ENCODE peak calls at places on chromosomes 2 and 18, in five cellular contexts. K is heart right ventricle, Z is psoas muscle, J is RWPE2, H is stomach. T is an unnamed sample. For H3K4me1, the result is how much of the 10 kb centered on the place peaks cover.

GRCh38 chr2:232761301-232761907 is 15.0 kb downstream of the KCNJ13 start:
- DNase-seq in K (no peak), Z (no peak), J (no peak), H (peak), T (peak)

GRCh38 chr2:104889261-104890091 is 35.6 kb downstream of the POU3F3 start:
- DNase-seq in K (no peak), Z (no peak), J (no peak), H (no peak), T (no peak)

GRCh38 chr2:214542866-214543265 is 132.0 kb downstream of the VWC2L start:
- DNase-seq in K (no peak), Z (no peak), J (no peak), H (no peak), T (peak)

GRCh38 chr2:112661656-112662305 is 16.0 kb downstream of the SLC20A1 start:
- DNase-seq in K (no peak), Z (no peak), J (no peak), H (no peak), T (no peak)

GRCh38 chr2:195686564-195686963 is 29.5 kb downstream of the SLC39A10 start:
- DNase-seq in K (no peak), Z (no peak), J (no peak), H (no peak), T (no peak)

GRCh38 chr18:63148449-63149199 is 170.9 kb downstream of the BCL2 start:
- DNase-seq in K (no peak), Z (peak), J (no peak), H (no peak), T (peak)

GRCh38 chr18:2914185-2914584 is 67.4 kb downstream of the EMILIN2 start:
- DNase-seq in K (peak), Z (peak), J (no peak), H (no peak), T (no peak)

GRCh38 chr2:16051841-16052564 is 111.7 kb downstream of the MYCN start:
- DNase-seq in K (no peak), Z (no peak), J (no peak), H (no peak), T (no peak)

GRCh38 chr18:1018211-1018651 is 113.6 kb downstream of the ADCYAP1 start:
- DNase-seq in K (no peak), Z (no peak), J (no peak), H (no peak), T (peak)

GRCh38 chr2:232039086-232039485 is 77.6 kb downstream of the DIS3L2 start:
- DNase-seq in K (no peak), Z (no peak), J (no peak), H (no peak), T (no peak)

GRCh38 chr18:1062592-1062991 is 157.9 kb downstream of the ADCYAP1 start:
- DNase-seq in K (no peak), Z (no peak), J (no peak), H (no peak), T (no peak)

GRCh38 chr2:131366643-131367042 is 2.7 kb upstream of the RAB6D start:
- DNase-seq in K (no peak), Z (no peak), J (no peak), H (no peak), T (no peak)

GRCh38 chr18:6741290-6741689 is 11.8 kb downstream of the ARHGAP28 start:
- DNase-seq in K (no peak), Z (peak), J (no peak), H (no peak), T (peak)

GRCh38 chr18:3015203-3015590 is 2.3 kb upstream of the LPIN2 start:
- DNase-seq in K (no peak), Z (no peak), J (no peak), H (no peak), T (peak)

GRCh38 chr18:58242435-58242834 is 198.4 kb downstream of the NEDD4L start:
- DNase-seq in K (no peak), Z (no peak), J (no peak), H (no peak), T (no peak)

GRCh38 chr2:233022561-233022960 is 9.5 kb upstream of the NGEF start:
- DNase-seq in K (no peak), Z (no peak), J (no peak), H (no peak), T (no peak)

GRCh38 chr2:110104025-110104771 is 11.4 kb downstream of the MALL start:
- DNase-seq in K (no peak), Z (no peak), J (no peak), H (no peak), T (no peak)

GRCh38 chr2:98346259-98347236 is at the start of gene CNGA3:
- DNase-seq in K (no peak), Z (peak), J (no peak), H (no peak), T (peak)

GRCh38 chr2:168782271-168782670 is 20.2 kb upstream of the NOSTRIN start:
- DNase-seq in K (no peak), Z (no peak), J (no peak), H (no peak), T (no peak)

GRCh38 chr18:79378416-79379250 is 17.1 kb upstream of the NFATC1 start:
- DNase-seq in K (peak), Z (peak), J (no peak), H (peak), T (peak)

GRCh38 chr18:68611301-68611700 is 103.6 kb downstream of the TMX3 start:
- DNase-seq in K (no peak), Z (no peak), J (no peak), H (no peak), T (no peak)

GRCh38 chr2:53568463-53568862 is 199.1 kb upstream of the CHAC2 start:
- DNase-seq in K (no peak), Z (no peak), J (no peak), H (no peak), T (peak)

GRCh38 chr2:105593221-105593967 is 151.3 kb upstream of the NCK2 start:
- DNase-seq in K (no peak), Z (no peak), J (no peak), H (no peak), T (no peak)

GRCh38 chr2:160751021-160751420 is 257.4 kb upstream of the RBMS1 start:
- DNase-seq in K (no peak), Z (no peak), J (no peak), H (no peak), T (no peak)

GRCh38 chr2:111202266-111203040 is 81.7 kb downstream of the BCL2L11 start:
- DNase-seq in K (no peak), Z (no peak), J (no peak), H (no peak), T (peak)

GRCh38 chr2:83104202-83104601 is 1354.9 kb downstream of the SUCLG1 start:
- DNase-seq in K (no peak), Z (no peak), J (no peak), H (no peak), T (no peak)

GRCh38 chr2:233845301-233846060 is 8.9 kb downstream of the HJURP start:
- DNase-seq in K (no peak), Z (no peak), J (no peak), H (no peak), T (no peak)

GRCh38 chr2:174608866-174609214 is 11.2 kb upstream of the WIPF1 start:
- DNase-seq in K (no peak), Z (no peak), J (no peak), H (no peak), T (no peak)

GRCh38 chr2:27920148-27920885 is 29.8 kb downstream of the BABAM2 start:
- DNase-seq in K (no peak), Z (no peak), J (no peak), H (no peak), T (no peak)

GRCh38 chr2:217919781-217920351 is 82.9 kb downstream of the TNS1 start:
- DNase-seq in K (no peak), Z (peak), J (no peak), H (no peak), T (peak)

GRCh38 chr2:147511491-147511948 is 333.3 kb upstream of the ACVR2A start:
- DNase-seq in K (peak), Z (peak), J (no peak), H (no peak), T (peak)

GRCh38 chr2:128808462-128809255 is 490.0 kb upstream of the HS6ST1 start:
- DNase-seq in K (no peak), Z (peak), J (peak), H (no peak), T (peak)

GRCh38 chr18:59823611-59824195 is 76.1 kb upstream of the PMAIP1 start:
- DNase-seq in K (no peak), Z (peak), J (no peak), H (peak), T (peak)

GRCh38 chr2:241351640-241352031 is 4.4 kb upstream of the FARP2 start:
- DNase-seq in K (no peak), Z (no peak), J (no peak), H (no peak), T (no peak)

GRCh38 chr2:47232738-47233415 is 77.8 kb upstream of the STPG4 start:
- DNase-seq in K (no peak), Z (no peak), J (no peak), H (no peak), T (no peak)

GRCh38 chr18:22467760-22468553 is 50.2 kb upstream of the CTAGE1 start:
- DNase-seq in K (no peak), Z (peak), J (peak), H (no peak), T (peak)

GRCh38 chr2:135743860-135744259 is 2.2 kb downstream of the UBXN4 start:
- DNase-seq in K (no peak), Z (no peak), J (no peak), H (no peak), T (peak)

GRCh38 chr2:192218347-192218746 is 23.6 kb upstream of the TMEFF2 start:
- DNase-seq in K (no peak), Z (no peak), J (no peak), H (no peak), T (no peak)

DNA sequence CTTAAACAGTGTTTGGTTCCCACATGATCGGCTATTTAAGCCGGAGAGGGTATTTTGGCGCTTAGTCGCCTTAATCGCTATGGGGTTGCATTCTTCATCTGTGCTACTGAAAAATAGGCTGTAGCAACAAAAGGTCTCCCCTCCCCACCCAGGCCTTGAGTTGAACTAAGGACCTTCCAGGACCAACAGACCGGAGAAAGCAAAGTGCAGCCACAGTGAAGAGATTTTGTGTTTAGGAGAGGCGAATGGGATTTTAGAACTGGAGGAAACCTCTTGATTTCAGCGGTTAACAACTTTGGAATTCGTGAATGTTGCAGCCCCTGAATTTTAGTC is 1.4 kb downstream of the ITGA6 start:
- DNase-seq in K (no peak), Z (no peak), J (no peak), H (no peak), T (no peak)
- H3K4me1 ChIP-seq in K (under half), Z (under half), J (under half), H (half or more), T (under half)

GRCh38 chr18:70368903-70369302 is 80.1 kb downstream of the SOCS6 start:
- DNase-seq in K (no peak), Z (no peak), J (no peak), H (no peak), T (no peak)
- H3K4me1 ChIP-seq in K (under half), Z (under half), J (under half), H (under half), T (under half)

DNA sequence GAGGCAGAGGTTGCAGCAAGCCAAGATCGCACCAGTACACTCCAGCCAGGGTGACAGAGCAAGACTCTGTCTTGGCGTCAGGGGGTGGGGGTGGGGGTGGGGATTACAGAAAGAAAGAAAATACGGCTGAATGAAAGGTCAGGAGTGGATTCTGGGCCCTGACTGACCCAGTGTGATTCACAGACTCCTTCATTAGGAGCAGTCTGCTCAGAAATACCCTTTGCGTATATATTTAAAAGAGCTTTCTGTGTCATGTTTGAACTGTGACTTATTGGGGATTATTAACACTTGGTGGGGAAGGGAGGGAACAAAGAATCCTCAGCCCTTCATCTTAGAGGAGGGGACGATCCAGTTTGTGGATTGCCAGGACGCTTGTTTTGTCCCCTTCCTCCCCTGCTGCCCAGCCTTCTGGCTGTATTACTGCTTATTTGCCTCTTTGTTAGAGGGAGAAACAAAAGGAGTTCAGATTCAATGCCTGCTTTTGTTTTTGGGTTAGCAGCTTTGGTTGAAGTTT is 118.2 kb downstream of the FMNL2 start:
- DNase-seq in K (no peak), Z (no peak), J (no peak), H (no peak), T (no peak)
- H3K4me1 ChIP-seq in K (under half), Z (under half), J (under half), H (under half), T (under half)

GRCh38 chr18:36312806-36313395 is 15.4 kb downstream of the FHOD3 start:
- DNase-seq in K (no peak), Z (peak), J (no peak), H (no peak), T (peak)
- H3K4me1 ChIP-seq in K (under half), Z (under half), J (half or more), H (under half), T (half or more)

GRCh38 chr2:230326453-230327417 is at the start of gene SP140L:
- DNase-seq in K (peak), Z (peak), J (peak), H (peak), T (peak)

GRCh38 chr2:230330206-230330605 is 3.2 kb downstream of the SP140L start:
- DNase-seq in K (no peak), Z (no peak), J (no peak), H (no peak), T (no peak)

GRCh38 chr2:230325316-230326243 is 1.4 kb upstream of the SP140L start:
- DNase-seq in K (no peak), Z (no peak), J (no peak), H (no peak), T (no peak)

GRCh38 chr2:230327418-230328154 is 593 bp downstream of the SP140L start:
- DNase-seq in K (no peak), Z (no peak), J (no peak), H (no peak), T (peak)

GRCh38 chr2:230328155-230328458 is 1.1 kb downstream of the SP140L start:
- DNase-seq in K (no peak), Z (no peak), J (no peak), H (no peak), T (no peak)
- H3K4me1 ChIP-seq in K (under half), Z (under half), J (under half), H (under half), T (under half)

GRCh38 chr2:134406311-134406710 is 152.4 kb downstream of the MGAT5 start:
- DNase-seq in K (no peak), Z (no peak), J (peak), H (peak), T (no peak)
- H3K4me1 ChIP-seq in K (half or more), Z (under half), J (under half), H (under half), T (half or more)

GRCh38 chr2:226738191-226738820 is 61.3 kb downstream of the IRS1 start:
- DNase-seq in K (no peak), Z (no peak), J (no peak), H (no peak), T (no peak)

GRCh38 chr2:226738821-226739507 is 60.7 kb downstream of the IRS1 start:
- DNase-seq in K (no peak), Z (no peak), J (no peak), H (no peak), T (no peak)

GRCh38 chr2:226742346-226742745 is 57.3 kb downstream of the IRS1 start:
- DNase-seq in K (peak), Z (peak), J (no peak), H (peak), T (no peak)

GRCh38 chr2:226740039-226740648 is 59.5 kb downstream of the IRS1 start:
- DNase-seq in K (no peak), Z (no peak), J (no peak), H (no peak), T (no peak)

GRCh38 chr2:226739508-226740030 is 60.1 kb downstream of the IRS1 start:
- DNase-seq in K (no peak), Z (no peak), J (no peak), H (no peak), T (no peak)
- H3K4me1 ChIP-seq in K (half or more), Z (under half), J (under half), H (under half), T (under half)